ENCODE peak calls at places on chromosomes 6 and 20, in ten cellular contexts. V is upper lobe of right lung, T is breast epithelium, L is right lobe of liver, U is heart right ventricle, M is cardiac muscle cell, E is aorta, J is ovary, D is A549, P is Panc1. G is an unnamed sample.

GRCh38 chr6:4958624-4959023 is 45.2 kb downstream of the RPP40 start:
- DNase-seq in P (no peak), E (no peak), J (no peak), U (no peak), V (no peak), T (no peak), D (no peak), M (no peak), L (no peak), G (no peak)

GRCh38 chr20:63120286-63121090 is 95.4 kb downstream of the YTHDF1 start:
- DNase-seq in L (peak), V (peak), P (no peak), T (peak), D (no peak), E (peak), M (no peak), J (no peak), U (peak), G (no peak)

GRCh38 chr6:41504526-41505021 is 41.6 kb upstream of the FOXP4 start:
- DNase-seq in T (no peak), J (no peak), L (no peak), E (no peak), M (peak), U (no peak), P (no peak), D (no peak), V (no peak), G (no peak)

GRCh38 chr6:163180874-163181541 is 233.5 kb upstream of the QKI start:
- DNase-seq in E (peak), U (peak), P (peak), L (peak), J (peak), D (peak), V (peak), M (peak), T (no peak), G (peak)

GRCh38 chr20:22918286-22918983 is 116.7 kb upstream of the SSTR4 start:
- DNase-seq in D (no peak), L (no peak), V (no peak), J (no peak), P (no peak), U (no peak), E (no peak), M (peak), T (no peak), G (no peak)

GRCh38 chr6:83431545-83432165 is 804 bp upstream of the ME1 start:
- DNase-seq in V (no peak), P (no peak), E (no peak), M (no peak), T (no peak), U (no peak), D (no peak), L (no peak), J (no peak), G (no peak)

GRCh38 chr20:50982372-50982771 is 23.8 kb downstream of the MOCS3 start:
- DNase-seq in E (no peak), U (no peak), D (peak), V (no peak), P (no peak), L (peak), J (no peak), T (peak), M (peak), G (no peak)

GRCh38 chr6:106206905-106207304 is 118.7 kb downstream of the ATG5 start:
- DNase-seq in D (no peak), P (no peak), V (no peak), U (no peak), M (no peak), J (no peak), L (no peak), T (no peak), E (no peak), G (no peak)

GRCh38 chr6:33620584-33621395 is at the start of gene ITPR3:
- DNase-seq in U (peak), E (peak), T (no peak), D (peak), J (peak), V (peak), P (no peak), L (peak), M (peak), G (peak)

GRCh38 chr6:11207199-11207968 is 25.1 kb downstream of the NEDD9 start:
- DNase-seq in T (peak), E (peak), L (peak), M (peak), P (peak), V (no peak), D (peak), U (no peak), J (no peak), G (peak)

GRCh38 chr20:62025832-62026563 is 39.7 kb downstream of the TAF4 start:
- DNase-seq in U (no peak), L (no peak), E (no peak), J (peak), T (no peak), D (no peak), M (peak), V (no peak), P (no peak), G (no peak)

GRCh38 chr6:157804448-157805327 is 18.4 kb upstream of the SNX9 start:
- DNase-seq in V (no peak), E (no peak), U (no peak), T (no peak), L (no peak), M (no peak), P (no peak), D (no peak), J (no peak), G (no peak)

GRCh38 chr20:46696791-46697279 is 7.6 kb upstream of the TP53RK start:
- DNase-seq in J (no peak), M (no peak), L (no peak), U (no peak), D (no peak), P (no peak), T (no peak), V (no peak), E (no peak), G (no peak)

GRCh38 chr6:30124391-30124790 is 11.5 kb upstream of the TRIM31 start:
- DNase-seq in V (no peak), D (no peak), M (no peak), J (no peak), E (no peak), U (no peak), P (no peak), L (no peak), T (no peak), G (no peak)

GRCh38 chr6:30127238-30128093 is 8.5 kb upstream of the TRIM40 start:
- DNase-seq in E (no peak), P (no peak), V (no peak), T (no peak), J (no peak), L (no peak), D (no peak), M (peak), U (no peak), G (peak)

GRCh38 chr6:30116724-30117123 is 3.8 kb upstream of the TRIM31 start:
- DNase-seq in J (no peak), V (no peak), P (no peak), E (no peak), D (no peak), L (no peak), U (no peak), T (no peak), M (no peak), G (no peak)

GRCh38 chr6:30121446-30122065 is 8.7 kb upstream of the TRIM31 start:
- DNase-seq in U (no peak), E (no peak), J (no peak), M (no peak), T (no peak), V (no peak), D (no peak), L (no peak), P (no peak), G (no peak)

GRCh38 chr6:30122515-30122914 is 9.6 kb upstream of the TRIM31 start:
- DNase-seq in E (no peak), P (no peak), T (no peak), D (no peak), J (no peak), L (no peak), M (no peak), V (no peak), U (no peak), G (no peak)
- H3K27ac ChIP-seq in E (no peak), P (no peak), T (no peak), D (no peak), J (no peak), L (no peak), M (no peak), V (no peak), U (no peak), G (no peak)

DNA sequence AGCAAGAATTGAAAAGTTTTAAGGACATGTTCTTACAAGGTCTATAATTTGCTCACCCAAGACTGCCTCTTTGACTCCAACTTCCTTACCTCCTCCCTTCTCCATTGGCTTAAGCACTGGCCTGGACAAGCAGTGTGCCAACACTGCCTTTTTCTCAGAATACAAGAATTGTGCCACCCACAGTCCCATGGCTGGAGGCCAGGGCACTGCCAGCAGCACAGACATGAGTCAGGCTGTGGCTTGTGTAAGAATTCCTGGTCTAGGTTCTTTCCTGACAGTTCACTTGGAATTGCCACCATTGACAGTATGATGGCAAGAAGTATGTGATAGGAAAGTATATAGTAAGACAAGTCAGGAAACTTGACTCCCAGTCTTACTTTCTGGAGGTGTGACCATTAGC is 202.7 kb upstream of the MARCKS start:
- DNase-seq in E (peak), J (no peak), P (no peak), M (peak), T (peak), V (peak), L (peak), U (peak), D (peak), G (no peak)
- H3K27ac ChIP-seq in E (no peak), J (no peak), P (no peak), M (no peak), T (peak), V (no peak), L (peak), U (no peak), D (peak), G (no peak)

GRCh38 chr6:120587381-120587780 is 746.9 kb downstream of the TBC1D32 start:
- DNase-seq in E (no peak), D (no peak), T (no peak), U (no peak), L (no peak), V (no peak), P (no peak), J (no peak), M (no peak), G (no peak)

DNA sequence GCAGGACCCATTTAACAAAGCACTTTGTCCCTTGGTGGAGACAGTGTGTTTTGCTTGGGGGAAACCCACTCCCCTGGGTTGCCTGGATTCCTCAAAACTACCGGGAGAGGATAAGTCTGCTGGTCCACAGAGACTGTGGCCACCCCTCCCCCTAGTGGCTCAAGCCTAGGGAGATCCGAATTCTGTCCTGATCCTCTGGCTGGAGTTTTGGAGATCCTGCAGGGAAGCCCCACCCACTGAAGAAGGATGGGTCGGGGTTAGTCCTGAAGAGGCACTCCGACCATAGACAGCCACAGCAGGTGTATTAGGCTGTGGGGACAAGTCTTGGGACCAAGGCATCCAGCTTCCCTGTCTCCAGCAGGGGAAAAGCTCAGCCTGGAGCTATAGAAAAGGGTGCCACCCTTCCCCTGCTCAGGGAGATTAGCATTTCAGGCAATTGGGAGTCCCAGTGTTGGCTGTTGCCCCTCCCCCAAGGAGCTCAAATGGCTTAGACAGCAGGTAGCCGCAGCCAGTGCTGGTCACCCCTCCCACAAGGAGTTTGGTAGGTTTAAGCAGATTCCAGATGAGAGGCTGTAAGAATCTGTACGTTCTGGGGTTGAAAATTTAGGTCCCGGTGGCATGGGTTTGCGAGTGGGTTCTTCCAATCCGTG is 750.0 kb downstream of the TBC1D32 start:
- DNase-seq in E (no peak), M (no peak), V (no peak), U (no peak), T (no peak), L (no peak), P (no peak), J (peak), D (no peak), G (no peak)
- H3K27ac ChIP-seq in E (no peak), M (no peak), V (no peak), U (no peak), T (no peak), L (no peak), P (no peak), J (no peak), D (no peak), G (no peak)

GRCh38 chr6:14379568-14379967 is 262.0 kb downstream of the CD83 start:
- DNase-seq in J (no peak), M (no peak), V (no peak), T (no peak), U (no peak), D (no peak), P (no peak), E (no peak), L (no peak), G (no peak)
- H3K27ac ChIP-seq in J (no peak), M (no peak), V (no peak), T (no peak), U (no peak), D (no peak), P (no peak), E (no peak), L (no peak), G (no peak)

DNA sequence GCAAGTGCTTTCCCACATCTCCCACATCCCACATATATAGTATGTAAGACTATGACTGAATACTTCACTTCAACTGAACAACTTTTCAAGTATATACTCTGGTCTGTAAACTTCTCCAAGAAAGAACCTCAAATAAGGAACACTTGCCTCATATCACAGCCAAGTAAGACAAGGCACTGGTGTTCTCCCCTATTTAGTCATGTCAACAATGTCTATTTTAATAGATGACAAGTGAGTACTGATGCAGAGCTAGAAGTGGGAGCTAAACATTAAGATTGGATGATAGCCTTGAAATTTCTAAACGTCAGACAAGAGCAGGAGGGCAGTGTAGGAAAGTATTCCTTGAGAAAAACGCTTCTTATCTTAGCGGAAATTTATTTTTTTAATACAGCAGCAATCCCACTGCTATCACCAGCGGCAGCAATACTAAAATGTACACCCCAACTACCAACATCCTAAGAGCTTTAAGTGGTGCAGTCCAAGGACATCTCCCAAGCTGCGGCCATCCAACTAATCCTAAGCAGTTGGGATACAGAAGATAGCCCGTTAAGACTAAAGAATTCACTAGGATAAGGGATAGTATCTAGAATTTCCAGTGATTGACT is 29.3 kb downstream of the DST start:
- DNase-seq in U (no peak), P (no peak), D (no peak), E (no peak), L (no peak), M (no peak), V (no peak), T (no peak), J (no peak), G (no peak)
- H3K27ac ChIP-seq in U (no peak), P (no peak), D (no peak), E (no peak), L (no peak), M (no peak), V (no peak), T (no peak), J (no peak), G (no peak)

GRCh38 chr6:27495386-27496135 is 22.7 kb upstream of the ZNF184 start:
- DNase-seq in L (no peak), T (no peak), P (peak), U (peak), D (peak), M (peak), E (peak), J (peak), V (no peak), G (no peak)
- H3K27ac ChIP-seq in L (no peak), T (no peak), P (peak), U (no peak), D (peak), M (no peak), E (peak), J (peak), V (no peak), G (no peak)

GRCh38 chr6:80622641-80623040 is 516.2 kb downstream of the BCKDHB start:
- DNase-seq in V (peak), J (no peak), D (no peak), E (no peak), T (no peak), P (no peak), U (peak), M (no peak), L (peak), G (peak)
- H3K27ac ChIP-seq in V (no peak), J (no peak), D (no peak), E (no peak), T (no peak), P (no peak), U (no peak), M (no peak), L (no peak), G (no peak)

GRCh38 chr6:142796024-142796423 is 149.0 kb downstream of the HIVEP2 start:
- DNase-seq in J (no peak), V (no peak), T (no peak), U (no peak), D (no peak), M (no peak), P (no peak), L (no peak), E (no peak), G (no peak)
- H3K27ac ChIP-seq in J (no peak), V (no peak), T (no peak), U (no peak), D (no peak), M (no peak), P (no peak), L (no peak), E (no peak), G (no peak)

G was measured in upper lobe of left lung.